ENCODE peak calls at places on chromosomes 13 and 19, in seven cellular contexts. K is SK-MEL-5, T is EL, S is SK-N-MC, L is NCI-H524, P is right cardiac atrium, Q is heart right ventricle. O is an unnamed sample.

GRCh38 chr19:38693380-38694223 is 46.2 kb downstream of the ACTN4 start:
- DNase-seq in K (peak), T (peak), S (no peak), L (no peak), P (peak), Q (no peak), O (no peak)

GRCh38 chr19:49442354-49442753 is 1.0 kb upstream of the SLC17A7 start:
- DNase-seq in K (peak), T (peak), S (no peak), L (peak), P (peak), Q (peak), O (no peak)

GRCh38 chr19:38735257-38735686 is 9.0 kb downstream of the CAPN12 start:
- DNase-seq in K (no peak), T (no peak), S (no peak), L (no peak), P (no peak), Q (peak), O (peak)

GRCh38 chr19:50377051-50377441 is 789 bp downstream of the NR1H2 start:
- DNase-seq in K (no peak), T (no peak), S (no peak), L (no peak), P (peak), Q (no peak), O (no peak)

GRCh38 chr13:39684531-39685137 is 29.2 kb downstream of the COG6 start:
- DNase-seq in K (peak), T (peak), S (no peak), L (no peak), P (no peak), Q (no peak), O (peak)

GRCh38 chr13:40874138-40874776 is 84.8 kb downstream of the SLC25A15 start:
- DNase-seq in K (no peak), T (no peak), S (no peak), L (no peak), P (no peak), Q (no peak), O (no peak)

GRCh38 chr13:60019119-60019993 is 144.4 kb downstream of the DIAPH3 start:
- DNase-seq in K (no peak), T (no peak), S (peak), L (no peak), P (no peak), Q (no peak), O (peak)

GRCh38 chr13:27203854-27204253 is 32.2 kb upstream of the USP12 start:
- DNase-seq in K (peak), T (peak), S (no peak), L (no peak), P (no peak), Q (no peak), O (no peak)

GRCh38 chr19:17302391-17303166 is 646 bp downstream of the ABHD8 start:
- DNase-seq in K (no peak), T (no peak), S (no peak), L (no peak), P (peak), Q (no peak), O (peak)

GRCh38 chr13:108594153-108594552 is 35.3 kb upstream of the MYO16 start:
- DNase-seq in K (no peak), T (no peak), S (no peak), L (peak), P (no peak), Q (no peak), O (no peak)

GRCh38 chr19:2663920-2664571 is 38.4 kb downstream of the GNG7 start:
- DNase-seq in K (no peak), T (no peak), S (no peak), L (no peak), P (peak), Q (peak), O (peak)

GRCh38 chr19:50777830-50778303 is 7.6 kb downstream of the GPR32 start:
- DNase-seq in K (no peak), T (no peak), S (peak), L (no peak), P (no peak), Q (no peak), O (peak)

GRCh38 chr19:13723206-13723605 is 41.1 kb upstream of the MRI1 start:
- DNase-seq in K (no peak), T (peak), S (no peak), L (no peak), P (no peak), Q (no peak), O (no peak)

GRCh38 chr13:104832265-104832664 is 1703.2 kb downstream of the EFNB2 start:
- DNase-seq in K (no peak), T (no peak), S (no peak), L (no peak), P (no peak), Q (no peak), O (no peak)

GRCh38 chr19:41706741-41707501 is 1.5 kb upstream of the CEACAM5 start:
- DNase-seq in K (peak), T (peak), S (no peak), L (no peak), P (peak), Q (peak), O (peak)

GRCh38 chr19:4365341-4365740 is 22.0 kb downstream of the MPND start:
- DNase-seq in K (no peak), T (no peak), S (no peak), L (no peak), P (no peak), Q (no peak), O (no peak)

GRCh38 chr19:49506575-49507105 is 5.8 kb upstream of the FCGRT start:
- DNase-seq in K (peak), T (peak), S (no peak), L (peak), P (no peak), Q (no peak), O (peak)

GRCh38 chr13:82772802-82773201 is 1109.5 kb downstream of the SLITRK1 start:
- DNase-seq in K (no peak), T (peak), S (peak), L (no peak), P (no peak), Q (no peak), O (no peak)

GRCh38 chr19:9917322-9917721 is 19.0 kb downstream of the OLFM2 start:
- DNase-seq in K (peak), T (peak), S (no peak), L (peak), P (no peak), Q (no peak), O (peak)

GRCh38 chr19:48283908-48284307 is 14.0 kb downstream of the ZNF114 start:
- DNase-seq in K (no peak), T (peak), S (no peak), L (no peak), P (no peak), Q (no peak), O (no peak)

GRCh38 chr13:101417043-101417406 is 717 bp upstream of the NALCN start:
- DNase-seq in K (peak), T (peak), S (no peak), L (peak), P (no peak), Q (no peak), O (no peak)

GRCh38 chr13:101059803-101060202 is 356.5 kb downstream of the NALCN start:
- DNase-seq in K (no peak), T (no peak), S (no peak), L (no peak), P (no peak), Q (no peak), O (no peak)

GRCh38 chr19:5075603-5076002 is 106.7 kb downstream of the KDM4B start:
- DNase-seq in K (no peak), T (no peak), S (no peak), L (no peak), P (peak), Q (no peak), O (no peak)

GRCh38 chr13:30797847-30798246 is 62.5 kb downstream of the ALOX5AP start:
- DNase-seq in K (no peak), T (no peak), S (no peak), L (no peak), P (no peak), Q (no peak), O (no peak)

GRCh38 chr13:24097064-24097463 is 63.5 kb upstream of the SPATA13 start:
- DNase-seq in K (no peak), T (peak), S (peak), L (no peak), P (no peak), Q (no peak), O (no peak)

GRCh38 chr19:54158812-54159351 is 639 bp downstream of the LENG1 start:
- DNase-seq in K (no peak), T (peak), S (no peak), L (no peak), P (peak), Q (no peak), O (peak)

GRCh38 chr13:80547885-80548284 is 207.0 kb upstream of the SPRY2 start:
- DNase-seq in K (no peak), T (no peak), S (no peak), L (no peak), P (peak), Q (no peak), O (no peak)

GRCh38 chr19:51159656-51160055 is 17.6 kb downstream of the SIGLEC7 start:
- DNase-seq in K (no peak), T (no peak), S (no peak), L (no peak), P (no peak), Q (no peak), O (no peak)

GRCh38 chr13:46575843-46576242 is 22.9 kb downstream of the LRCH1 start:
- DNase-seq in K (no peak), T (peak), S (no peak), L (no peak), P (no peak), Q (no peak), O (no peak)

GRCh38 chr19:39971380-39971841 is 446 bp downstream of the PSMC4 start:
- DNase-seq in K (no peak), T (no peak), S (no peak), L (no peak), P (no peak), Q (no peak), O (peak)

GRCh38 chr19:32392946-32393345 is 12.6 kb upstream of the DPY19L3 start:
- DNase-seq in K (no peak), T (no peak), S (no peak), L (no peak), P (no peak), Q (no peak), O (no peak)

GRCh38 chr13:30846311-30846710 is 59.8 kb upstream of the MEDAG start:
- DNase-seq in K (no peak), T (peak), S (no peak), L (no peak), P (no peak), Q (no peak), O (no peak)

GRCh38 chr19:7859766-7860165 is 14.4 kb downstream of the PRR36 start:
- DNase-seq in K (no peak), T (no peak), S (no peak), L (no peak), P (no peak), Q (no peak), O (no peak)

GRCh38 chr19:34260771-34261173 is 6.4 kb downstream of the GARRE1 start:
- DNase-seq in K (no peak), T (peak), S (no peak), L (no peak), P (no peak), Q (no peak), O (no peak)

GRCh38 chr13:41216160-41216559 is 21.8 kb upstream of the KBTBD7 start:
- DNase-seq in K (peak), T (peak), S (no peak), L (no peak), P (no peak), Q (no peak), O (no peak)

GRCh38 chr19:48390188-48391099 is 907 bp downstream of the KDELR1 start:
- DNase-seq in K (peak), T (peak), S (no peak), L (no peak), P (peak), Q (peak), O (peak)

O was measured in RPMI8226.